ENCODE peak calls at places on chromosome 10, in four cellular contexts. One of them, this sample, is unnamed.

GRCh38 chr10:96999337-96999736 is 167.2 kb downstream of the LCOR start:
- DNase-seq in OCI-LY7: no peak
- DNase-seq in HCT116: no peak
- DNase-seq in PC-3: no peak
- DNase-seq in this sample: no peak

GRCh38 chr10:90148121-90148855 is 446.9 kb downstream of the KIF20B start:
- DNase-seq in OCI-LY7: peak; percentile 5
- DNase-seq in HCT116: peak; percentile 71
- DNase-seq in PC-3: peak; percentile 69
- DNase-seq in this sample: peak; percentile 18

GRCh38 chr10:68734349-68734748 is 13.3 kb downstream of the CCAR1 start:
- DNase-seq in OCI-LY7: no peak
- DNase-seq in HCT116: no peak
- DNase-seq in PC-3: no peak
- DNase-seq in this sample: no peak

GRCh38 chr10:131169146-131169545 is 142.4 kb downstream of the TCERG1L start:
- DNase-seq in OCI-LY7: no peak
- DNase-seq in HCT116: no peak
- DNase-seq in PC-3: no peak
- DNase-seq in this sample: no peak

GRCh38 chr10:13450078-13450477 is 78.7 kb downstream of the BEND7 start:
- DNase-seq in OCI-LY7: no peak
- DNase-seq in HCT116: no peak
- DNase-seq in PC-3: peak; percentile 47
- DNase-seq in this sample: peak; percentile 90

GRCh38 chr10:110372656-110373055 is 67.9 kb upstream of the SMNDC1 start:
- DNase-seq in OCI-LY7: no peak
- DNase-seq in HCT116: peak; percentile 43
- DNase-seq in PC-3: peak; percentile 57
- DNase-seq in this sample: no peak

GRCh38 chr10:75544381-75544780 is 113.0 kb downstream of the LRMDA start:
- DNase-seq in OCI-LY7: no peak
- DNase-seq in HCT116: no peak
- DNase-seq in PC-3: no peak
- DNase-seq in this sample: peak; percentile 29

GRCh38 chr10:109166935-109167334 is 756.4 kb downstream of the XPNPEP1 start:
- DNase-seq in OCI-LY7: no peak
- DNase-seq in HCT116: no peak
- DNase-seq in PC-3: peak; percentile 4
- DNase-seq in this sample: peak; percentile 42

GRCh38 chr10:46028584-46029570 is 1.5 kb downstream of the NCOA4 start:
- DNase-seq in OCI-LY7: peak; percentile 80
- DNase-seq in HCT116: peak; percentile 71
- DNase-seq in PC-3: peak; percentile 74
- DNase-seq in this sample: peak; percentile 85

GRCh38 chr10:115963848-115964247 is 309.2 kb downstream of the GFRA1 start:
- DNase-seq in OCI-LY7: no peak
- DNase-seq in HCT116: no peak
- DNase-seq in PC-3: no peak
- DNase-seq in this sample: peak; percentile 29

GRCh38 chr10:132146941-132147915 is 39.5 kb upstream of the DPYSL4 start:
- DNase-seq in OCI-LY7: no peak
- DNase-seq in HCT116: no peak
- DNase-seq in PC-3: no peak
- DNase-seq in this sample: no peak

GRCh38 chr10:62979921-62980320 is 153.2 kb upstream of the NRBF2 start:
- DNase-seq in OCI-LY7: no peak
- DNase-seq in HCT116: no peak
- DNase-seq in PC-3: peak; percentile 70
- DNase-seq in this sample: no peak

GRCh38 chr10:64484931-64485330 is 963.7 kb downstream of the REEP3 start:
- DNase-seq in OCI-LY7: no peak
- DNase-seq in HCT116: no peak
- DNase-seq in PC-3: peak; percentile 35
- DNase-seq in this sample: no peak

GRCh38 chr10:122007415-122007814 is 18.5 kb downstream of the TACC2 start:
- DNase-seq in OCI-LY7: no peak
- DNase-seq in HCT116: no peak
- DNase-seq in PC-3: no peak
- DNase-seq in this sample: no peak

GRCh38 chr10:70537398-70538194 is 59.0 kb downstream of the PALD1 start:
- DNase-seq in OCI-LY7: peak; percentile 45
- DNase-seq in HCT116: no peak
- DNase-seq in PC-3: peak; percentile 88
- DNase-seq in this sample: peak; percentile 20

GRCh38 chr10:114495303-114495702 is 91.0 kb upstream of the AFAP1L2 start:
- DNase-seq in OCI-LY7: no peak
- DNase-seq in HCT116: no peak
- DNase-seq in PC-3: no peak
- DNase-seq in this sample: no peak
- H3K27ac ChIP-seq in OCI-LY7: peak overlapping the region; percentile 97
- H3K27ac ChIP-seq in HCT116: no peak overlapping the region
- H3K27ac ChIP-seq in PC-3: no peak overlapping the region
- H3K27ac ChIP-seq in this sample: no peak overlapping the region

GRCh38 chr10:48252354-48252650 is 22.2 kb downstream of the FRMPD2 start:
- DNase-seq in OCI-LY7: no peak
- DNase-seq in HCT116: no peak
- DNase-seq in PC-3: no peak
- DNase-seq in this sample: no peak
- H3K9me2 ChIP-seq in OCI-LY7: no peaks in the 10 kb centered on the region
- H3K9me2 ChIP-seq in HCT116: no peaks in the 10 kb centered on the region
- H3K9me2 ChIP-seq in PC-3: no peaks in the 10 kb centered on the region
- H3K9me2 ChIP-seq in this sample: no peaks in the 10 kb centered on the region

GRCh38 chr10:60942134-60942533 is 1.9 kb downstream of the RHOBTB1 start:
- DNase-seq in OCI-LY7: no peak
- DNase-seq in HCT116: no peak
- DNase-seq in PC-3: no peak
- DNase-seq in this sample: no peak
- H3K27ac ChIP-seq in OCI-LY7: no peak overlapping the region
- H3K27ac ChIP-seq in HCT116: no peak overlapping the region
- H3K27ac ChIP-seq in PC-3: no peak overlapping the region
- H3K27ac ChIP-seq in this sample: peak overlapping the region; percentile 98

DNA sequence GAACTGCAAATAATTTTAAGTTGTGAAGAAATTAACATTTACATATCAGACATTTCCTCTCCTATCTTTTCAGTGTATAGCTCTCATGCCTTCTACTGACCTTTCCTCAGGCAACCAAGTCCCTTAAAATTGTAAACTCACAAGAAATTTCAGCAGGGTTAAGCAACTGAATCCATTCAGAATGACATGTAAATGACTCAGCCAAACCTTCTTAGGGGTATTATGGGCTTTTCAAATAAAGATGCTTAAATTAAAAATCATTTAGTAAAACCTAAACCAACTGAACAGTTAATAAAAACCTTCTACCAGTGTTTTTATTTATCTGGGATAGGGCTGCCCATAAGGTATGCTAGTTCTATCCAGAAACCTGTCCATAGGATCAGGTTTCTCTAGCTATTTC is 20.7 kb downstream of the WAPL start:
- DNase-seq in OCI-LY7: no peak
- DNase-seq in HCT116: no peak
- DNase-seq in PC-3: no peak
- DNase-seq in this sample: peak; percentile 68
- H3K9me2 ChIP-seq in OCI-LY7: no peaks in the 10 kb centered on the region
- H3K9me2 ChIP-seq in HCT116: no peaks in the 10 kb centered on the region
- H3K9me2 ChIP-seq in PC-3: no peaks in the 10 kb centered on the region
- H3K9me2 ChIP-seq in this sample: no peaks in the 10 kb centered on the region

DNA sequence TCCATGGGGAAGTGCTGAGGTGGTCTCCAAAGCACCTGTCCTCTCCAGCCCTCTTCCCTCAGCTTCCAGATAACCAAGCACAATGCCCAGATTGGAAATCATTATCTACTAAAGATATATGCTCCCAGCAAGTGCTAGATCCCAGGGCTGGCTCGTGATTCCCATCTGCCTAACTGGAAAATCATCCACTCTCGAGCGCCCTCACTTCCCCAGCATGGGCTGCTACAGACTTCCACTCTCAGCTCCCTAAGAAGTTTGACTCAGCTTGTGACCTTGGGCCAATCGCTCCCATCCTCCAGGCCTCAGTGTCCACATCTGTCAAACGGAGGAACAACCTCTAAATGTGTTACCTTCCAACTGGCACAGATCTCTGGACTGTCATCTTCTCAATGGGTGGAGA is 112.4 kb upstream of the ZMIZ1 start:
- DNase-seq in OCI-LY7: no peak
- DNase-seq in HCT116: no peak
- DNase-seq in PC-3: no peak
- DNase-seq in this sample: no peak
- H3K27ac ChIP-seq in OCI-LY7: no peak overlapping the region
- H3K27ac ChIP-seq in HCT116: no peak overlapping the region
- H3K27ac ChIP-seq in PC-3: no peak overlapping the region
- H3K27ac ChIP-seq in this sample: no peak overlapping the region

GRCh38 chr10:7744307-7744706 is 41.2 kb downstream of the ITIH2 start:
- DNase-seq in OCI-LY7: no peak
- DNase-seq in HCT116: no peak
- DNase-seq in PC-3: no peak
- DNase-seq in this sample: no peak
- H3K9me2 ChIP-seq in OCI-LY7: no peaks in the 10 kb centered on the region
- H3K9me2 ChIP-seq in HCT116: no peaks in the 10 kb centered on the region
- H3K9me2 ChIP-seq in PC-3: no peaks in the 10 kb centered on the region
- H3K9me2 ChIP-seq in this sample: no peaks in the 10 kb centered on the region

GRCh38 chr10:95260909-95261552 is 29.8 kb downstream of the PDLIM1 start:
- DNase-seq in OCI-LY7: no peak
- DNase-seq in HCT116: no peak
- DNase-seq in PC-3: peak; percentile 46
- DNase-seq in this sample: peak; percentile 77
- H3K27ac ChIP-seq in OCI-LY7: no peak overlapping the region
- H3K27ac ChIP-seq in HCT116: peak overlapping the region; percentile 38
- H3K27ac ChIP-seq in PC-3: peak overlapping the region; percentile 92
- H3K27ac ChIP-seq in this sample: peak overlapping the region; percentile 97

DNA sequence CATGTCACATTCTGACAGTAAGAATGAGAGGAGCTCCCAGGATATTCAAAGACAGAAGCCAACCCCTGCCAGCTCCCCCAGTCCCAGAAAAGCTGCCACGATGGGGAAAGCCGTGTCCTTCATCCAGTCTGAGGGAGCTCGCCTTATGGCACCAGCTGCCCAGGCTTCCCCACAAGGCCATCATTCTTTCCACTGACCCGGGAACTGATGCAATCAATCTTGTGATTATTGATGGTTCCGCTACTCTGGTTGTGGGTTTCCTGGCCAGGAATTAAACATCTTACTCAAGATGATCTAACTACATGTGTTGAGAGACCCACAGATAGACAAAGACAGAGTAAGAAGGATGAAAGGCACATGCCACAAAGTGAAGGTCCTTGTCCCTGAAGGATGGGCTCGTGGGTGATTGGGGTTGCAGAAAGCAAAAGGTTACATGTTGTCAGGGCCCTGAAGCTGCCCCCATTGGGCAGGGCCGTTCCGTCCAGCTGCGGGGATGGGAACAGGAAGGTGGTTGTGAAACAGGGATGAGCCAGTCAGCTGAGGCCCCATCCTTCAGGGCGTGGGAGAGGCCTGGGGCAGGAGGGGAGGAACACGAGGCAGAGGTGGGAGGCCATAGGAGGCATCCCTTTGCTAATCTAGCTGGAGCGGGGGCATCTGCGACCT is 127.6 kb downstream of the OAT start:
- DNase-seq in OCI-LY7: no peak
- DNase-seq in HCT116: no peak
- DNase-seq in PC-3: no peak
- DNase-seq in this sample: no peak
- H3K9me2 ChIP-seq in OCI-LY7: no peaks in the 10 kb centered on the region
- H3K9me2 ChIP-seq in HCT116: no peaks in the 10 kb centered on the region
- H3K9me2 ChIP-seq in PC-3: no peaks in the 10 kb centered on the region
- H3K9me2 ChIP-seq in this sample: no peaks in the 10 kb centered on the region

This sample was measured in GM23248.